ENCODE peak calls at places on chromosomes 12 and 14, in seven cellular contexts. One of them, this sample, is unnamed.

GRCh38 chr12:131494141-131494733 is 216.7 kb upstream of the SFSWAP start:
- DNase-seq in pancreas: no peak
- DNase-seq in BJ: no peak
- DNase-seq in AG10803: no peak
- DNase-seq in Calu3: no peak
- DNase-seq in heart right ventricle: no peak
- DNase-seq in right atrium auricular region: peak
- DNase-seq in this sample: no peak

GRCh38 chr12:93408813-93409212 is 31.1 kb downstream of the NUDT4 start:
- DNase-seq in pancreas: no peak
- DNase-seq in BJ: no peak
- DNase-seq in AG10803: no peak
- DNase-seq in Calu3: no peak
- DNase-seq in heart right ventricle: no peak
- DNase-seq in right atrium auricular region: no peak
- DNase-seq in this sample: no peak

GRCh38 chr12:6778212-6778570 is 5.9 kb downstream of the LAG3 start:
- DNase-seq in pancreas: no peak
- DNase-seq in BJ: no peak
- DNase-seq in AG10803: peak
- DNase-seq in Calu3: no peak
- DNase-seq in heart right ventricle: no peak
- DNase-seq in right atrium auricular region: no peak
- DNase-seq in this sample: no peak

GRCh38 chr14:51860836-51861583 is 598 bp downstream of the GNG2 start:
- DNase-seq in pancreas: no peak
- DNase-seq in BJ: no peak
- DNase-seq in AG10803: no peak
- DNase-seq in Calu3: no peak
- DNase-seq in heart right ventricle: no peak
- DNase-seq in right atrium auricular region: no peak
- DNase-seq in this sample: peak

GRCh38 chr14:92549096-92549852 is 35.7 kb downstream of the RIN3 start:
- DNase-seq in pancreas: no peak
- DNase-seq in BJ: no peak
- DNase-seq in AG10803: peak
- DNase-seq in Calu3: no peak
- DNase-seq in heart right ventricle: peak
- DNase-seq in right atrium auricular region: no peak
- DNase-seq in this sample: no peak

GRCh38 chr12:24121911-24122310 is 172.4 kb upstream of the SOX5 start:
- DNase-seq in pancreas: no peak
- DNase-seq in BJ: no peak
- DNase-seq in AG10803: no peak
- DNase-seq in Calu3: no peak
- DNase-seq in heart right ventricle: no peak
- DNase-seq in right atrium auricular region: no peak
- DNase-seq in this sample: no peak

GRCh38 chr12:20305470-20305869 is 62.9 kb upstream of the PDE3A start:
- DNase-seq in pancreas: no peak
- DNase-seq in BJ: no peak
- DNase-seq in AG10803: no peak
- DNase-seq in Calu3: no peak
- DNase-seq in heart right ventricle: no peak
- DNase-seq in right atrium auricular region: no peak
- DNase-seq in this sample: no peak

GRCh38 chr12:105278043-105278697 is 42.2 kb upstream of the APPL2 start:
- DNase-seq in pancreas: no peak
- DNase-seq in BJ: no peak
- DNase-seq in AG10803: peak
- DNase-seq in Calu3: peak
- DNase-seq in heart right ventricle: no peak
- DNase-seq in right atrium auricular region: no peak
- DNase-seq in this sample: no peak

DNA sequence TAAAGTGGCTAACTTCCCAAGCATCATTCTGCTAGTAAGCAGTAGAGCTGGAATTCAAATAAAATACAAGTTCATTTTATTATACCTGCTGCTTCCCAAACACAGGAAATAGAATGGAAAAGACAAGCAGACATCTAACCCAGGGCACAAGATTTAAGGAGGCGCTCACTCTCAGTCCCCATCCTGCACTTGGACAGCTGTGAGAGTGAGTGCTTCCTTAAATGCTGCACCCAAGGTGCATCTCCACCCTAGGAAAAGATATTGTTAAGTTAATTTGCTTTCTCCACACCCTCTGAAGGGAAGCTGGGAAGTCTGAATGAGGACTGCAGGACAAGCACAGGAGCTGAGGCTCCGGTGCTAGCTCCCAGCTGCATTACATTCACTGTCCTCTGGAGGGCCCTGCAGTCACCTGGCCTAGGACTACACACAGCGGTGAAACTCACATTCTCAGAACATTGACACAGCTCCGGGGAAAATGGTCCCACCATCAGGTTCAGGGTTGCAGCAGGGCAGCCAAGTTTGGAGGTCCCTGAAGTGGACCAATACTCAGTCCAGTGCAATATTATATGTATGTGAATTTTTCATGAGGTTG is 14.2 kb downstream of the HEBP1 start:
- DNase-seq in pancreas: no peak
- DNase-seq in BJ: no peak
- DNase-seq in AG10803: no peak
- DNase-seq in Calu3: peak
- DNase-seq in heart right ventricle: no peak
- DNase-seq in right atrium auricular region: no peak
- DNase-seq in this sample: peak
- TF ChIP-seq CTCF in pancreas: no peak
- TF ChIP-seq CTCF in BJ: peak
- TF ChIP-seq CTCF in AG10803: peak
- TF ChIP-seq CTCF in Calu3: peak
- TF ChIP-seq CTCF in heart right ventricle: peak
- TF ChIP-seq CTCF in right atrium auricular region: peak
- TF ChIP-seq CTCF in this sample: peak

GRCh38 chr12:109137055-109137454 is 20.7 kb downstream of the ACACB start:
- DNase-seq in pancreas: no peak
- DNase-seq in BJ: no peak
- DNase-seq in AG10803: no peak
- DNase-seq in Calu3: no peak
- DNase-seq in heart right ventricle: no peak
- DNase-seq in right atrium auricular region: no peak
- DNase-seq in this sample: no peak

GRCh38 chr12:109130297-109130696 is 13.9 kb downstream of the ACACB start:
- DNase-seq in pancreas: no peak
- DNase-seq in BJ: no peak
- DNase-seq in AG10803: no peak
- DNase-seq in Calu3: no peak
- DNase-seq in heart right ventricle: no peak
- DNase-seq in right atrium auricular region: no peak
- DNase-seq in this sample: no peak

GRCh38 chr12:109131522-109132050 is 15.2 kb downstream of the ACACB start:
- DNase-seq in pancreas: peak
- DNase-seq in BJ: no peak
- DNase-seq in AG10803: peak
- DNase-seq in Calu3: no peak
- DNase-seq in heart right ventricle: peak
- DNase-seq in right atrium auricular region: no peak
- DNase-seq in this sample: no peak

GRCh38 chr12:109130755-109131521 is 14.6 kb downstream of the ACACB start:
- DNase-seq in pancreas: peak
- DNase-seq in BJ: no peak
- DNase-seq in AG10803: no peak
- DNase-seq in Calu3: no peak
- DNase-seq in heart right ventricle: peak
- DNase-seq in right atrium auricular region: peak
- DNase-seq in this sample: no peak

DNA sequence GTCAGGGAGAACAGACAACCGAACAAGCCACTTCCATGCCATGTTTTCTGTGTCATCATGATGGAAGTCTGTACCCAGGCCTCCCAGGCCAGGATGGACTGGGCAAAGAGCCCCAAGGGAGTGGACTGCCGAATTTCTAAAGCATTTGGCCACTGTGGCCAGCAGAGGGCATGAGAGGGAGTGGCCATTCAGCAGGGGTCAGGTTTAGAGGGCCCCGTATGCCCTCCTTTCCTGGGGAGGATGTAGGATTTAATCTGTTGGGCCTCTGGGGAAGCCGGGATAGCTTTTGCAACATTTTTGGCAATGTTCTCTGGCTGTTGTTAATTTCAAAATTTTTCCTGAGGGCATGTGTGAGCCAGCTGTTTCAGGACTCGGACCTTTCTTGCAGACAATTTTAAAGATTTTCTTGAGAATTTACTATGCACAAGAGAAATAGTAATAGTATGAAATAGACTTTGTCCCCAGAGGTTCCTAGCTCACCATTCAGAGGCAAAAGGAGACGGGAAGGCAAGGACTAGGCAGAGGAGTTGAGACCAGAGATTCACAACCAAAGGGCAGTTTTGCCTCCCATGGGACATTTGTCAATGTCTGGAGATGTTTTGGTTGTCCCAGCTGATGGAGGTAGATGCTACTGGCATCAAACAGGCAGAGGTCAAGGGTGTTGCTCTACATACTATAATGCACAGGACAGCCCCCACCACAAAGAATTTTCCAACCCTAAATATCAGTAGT is 18.0 kb downstream of the ACACB start:
- DNase-seq in pancreas: peak
- DNase-seq in BJ: no peak
- DNase-seq in AG10803: peak
- DNase-seq in Calu3: peak
- DNase-seq in heart right ventricle: peak
- DNase-seq in right atrium auricular region: no peak
- DNase-seq in this sample: peak
- TF ChIP-seq CTCF in pancreas: no peak
- TF ChIP-seq CTCF in BJ: peak
- TF ChIP-seq CTCF in AG10803: peak
- TF ChIP-seq CTCF in Calu3: peak
- TF ChIP-seq CTCF in heart right ventricle: peak
- TF ChIP-seq CTCF in right atrium auricular region: peak
- TF ChIP-seq CTCF in this sample: peak

GRCh38 chr14:77099425-77100167 is 1.5 kb downstream of the CIPC start:
- DNase-seq in pancreas: no peak
- DNase-seq in BJ: peak
- DNase-seq in AG10803: peak
- DNase-seq in Calu3: no peak
- DNase-seq in heart right ventricle: no peak
- DNase-seq in right atrium auricular region: no peak
- DNase-seq in this sample: peak

GRCh38 chr14:77097006-77097688 is 911 bp upstream of the CIPC start:
- DNase-seq in pancreas: no peak
- DNase-seq in BJ: no peak
- DNase-seq in AG10803: peak
- DNase-seq in Calu3: no peak
- DNase-seq in heart right ventricle: no peak
- DNase-seq in right atrium auricular region: no peak
- DNase-seq in this sample: peak

GRCh38 chr14:77098470-77099353 is 654 bp downstream of the CIPC start:
- DNase-seq in pancreas: peak
- DNase-seq in BJ: no peak
- DNase-seq in AG10803: no peak
- DNase-seq in Calu3: peak
- DNase-seq in heart right ventricle: peak
- DNase-seq in right atrium auricular region: peak
- DNase-seq in this sample: peak

GRCh38 chr14:77100961-77101360 is 2.9 kb downstream of the CIPC start:
- DNase-seq in pancreas: no peak
- DNase-seq in BJ: no peak
- DNase-seq in AG10803: no peak
- DNase-seq in Calu3: no peak
- DNase-seq in heart right ventricle: no peak
- DNase-seq in right atrium auricular region: no peak
- DNase-seq in this sample: no peak

DNA sequence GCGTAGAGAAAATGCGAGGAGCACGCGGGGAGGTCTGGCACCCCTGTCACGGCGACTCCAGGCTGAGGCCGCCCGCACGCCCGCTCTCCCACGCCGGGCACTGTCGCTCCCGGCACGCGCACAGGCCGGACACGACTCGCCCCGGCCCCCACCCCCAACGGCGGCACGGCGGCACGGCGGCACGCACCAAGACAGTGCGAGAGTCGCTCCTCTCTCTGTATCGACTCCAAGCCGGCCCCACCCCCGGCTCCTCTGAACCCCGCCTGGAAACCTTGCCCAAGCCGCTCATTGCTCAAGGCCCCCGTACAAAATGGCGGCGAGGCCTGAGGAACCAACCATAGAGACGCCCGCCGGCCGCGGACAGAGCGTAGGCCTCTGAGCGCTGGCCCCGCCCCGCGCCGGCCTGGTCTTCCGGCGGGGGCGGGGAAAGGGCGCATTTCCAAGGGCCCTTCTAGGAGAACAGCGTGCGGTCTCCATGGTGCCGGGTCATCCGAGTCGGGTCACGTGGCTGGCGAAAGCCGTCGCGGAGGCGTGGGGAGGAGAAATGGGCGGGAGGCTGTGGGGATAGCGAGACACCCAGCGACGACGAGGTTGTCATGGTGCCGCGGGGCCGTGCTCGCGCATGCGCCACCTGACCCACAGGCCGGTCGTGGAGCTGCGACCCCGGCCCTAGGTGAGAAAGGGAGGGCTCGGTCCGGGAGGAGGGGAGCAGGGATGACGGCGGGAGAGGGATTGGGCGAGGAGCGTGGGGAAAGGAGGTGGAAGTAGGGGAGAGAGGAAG is at the start of gene CIPC:
- DNase-seq in pancreas: peak
- DNase-seq in BJ: peak
- DNase-seq in AG10803: peak
- DNase-seq in Calu3: peak
- DNase-seq in heart right ventricle: peak
- DNase-seq in right atrium auricular region: peak
- DNase-seq in this sample: peak
- TF ChIP-seq CTCF in pancreas: no peak
- TF ChIP-seq CTCF in BJ: no peak
- TF ChIP-seq CTCF in AG10803: no peak
- TF ChIP-seq CTCF in Calu3: no peak
- TF ChIP-seq CTCF in heart right ventricle: no peak
- TF ChIP-seq CTCF in right atrium auricular region: no peak
- TF ChIP-seq CTCF in this sample: peak

GRCh38 chr14:104714066-104714465 is 10.0 kb upstream of the ADSS1 start:
- DNase-seq in pancreas: no peak
- DNase-seq in BJ: no peak
- DNase-seq in AG10803: no peak
- DNase-seq in Calu3: no peak
- DNase-seq in heart right ventricle: no peak
- DNase-seq in right atrium auricular region: no peak
- DNase-seq in this sample: no peak

GRCh38 chr14:104717137-104717536 is 6.9 kb upstream of the ADSS1 start:
- DNase-seq in pancreas: no peak
- DNase-seq in BJ: no peak
- DNase-seq in AG10803: no peak
- DNase-seq in Calu3: no peak
- DNase-seq in heart right ventricle: no peak
- DNase-seq in right atrium auricular region: no peak
- DNase-seq in this sample: no peak

GRCh38 chr14:104715871-104716270 is 8.2 kb upstream of the ADSS1 start:
- DNase-seq in pancreas: no peak
- DNase-seq in BJ: no peak
- DNase-seq in AG10803: no peak
- DNase-seq in Calu3: no peak
- DNase-seq in heart right ventricle: no peak
- DNase-seq in right atrium auricular region: no peak
- DNase-seq in this sample: no peak

GRCh38 chr14:104714681-104715080 is 9.3 kb upstream of the ADSS1 start:
- DNase-seq in pancreas: no peak
- DNase-seq in BJ: no peak
- DNase-seq in AG10803: no peak
- DNase-seq in Calu3: no peak
- DNase-seq in heart right ventricle: no peak
- DNase-seq in right atrium auricular region: no peak
- DNase-seq in this sample: no peak

GRCh38 chr14:104715416-104715815 is 8.6 kb upstream of the ADSS1 start:
- DNase-seq in pancreas: no peak
- DNase-seq in BJ: no peak
- DNase-seq in AG10803: no peak
- DNase-seq in Calu3: no peak
- DNase-seq in heart right ventricle: no peak
- DNase-seq in right atrium auricular region: no peak
- DNase-seq in this sample: no peak
- TF ChIP-seq CTCF in pancreas: no peak
- TF ChIP-seq CTCF in BJ: no peak
- TF ChIP-seq CTCF in AG10803: no peak
- TF ChIP-seq CTCF in Calu3: no peak
- TF ChIP-seq CTCF in heart right ventricle: no peak
- TF ChIP-seq CTCF in right atrium auricular region: no peak
- TF ChIP-seq CTCF in this sample: no peak

This sample was measured in epithelial cell of esophagus.